ENCODE peak calls at places on chromosomes 3 and 15, in six cellular contexts. One of them, this sample, is unnamed.

GRCh38 chr3:178456942-178457341 is 79.3 kb upstream of the KCNMB2 start:
- DNase-seq in GM12878: no peak
- DNase-seq in K562: no peak
- DNase-seq in A549: no peak
- DNase-seq in HepG2: no peak
- DNase-seq in SK-N-SH: no peak
- DNase-seq in this sample: no peak

GRCh38 chr3:70970952-70971351 is 612.6 kb downstream of the FOXP1 start:
- DNase-seq in A549: no peak
- DNase-seq in GM12878: no peak
- DNase-seq in K562: no peak
- DNase-seq in SK-N-SH: no peak
- DNase-seq in HepG2: no peak
- DNase-seq in this sample: no peak

GRCh38 chr3:143951351-143951971 is 20.2 kb upstream of the DIPK2A start:
- DNase-seq in GM12878: no peak
- DNase-seq in K562: peak
- DNase-seq in A549: peak
- DNase-seq in SK-N-SH: peak
- DNase-seq in HepG2: peak
- DNase-seq in this sample: peak

GRCh38 chr3:178198329-178198728 is 337.9 kb upstream of the KCNMB2 start:
- DNase-seq in GM12878: no peak
- DNase-seq in K562: no peak
- DNase-seq in A549: no peak
- DNase-seq in HepG2: no peak
- DNase-seq in SK-N-SH: no peak
- DNase-seq in this sample: peak

GRCh38 chr3:56737001-56737400 is 53.9 kb upstream of the TASOR start:
- DNase-seq in SK-N-SH: no peak
- DNase-seq in GM12878: no peak
- DNase-seq in HepG2: no peak
- DNase-seq in K562: peak
- DNase-seq in A549: no peak
- DNase-seq in this sample: no peak

GRCh38 chr3:36674816-36675215 is 89.5 kb downstream of the DCLK3 start:
- DNase-seq in GM12878: no peak
- DNase-seq in HepG2: no peak
- DNase-seq in A549: no peak
- DNase-seq in SK-N-SH: no peak
- DNase-seq in K562: no peak
- DNase-seq in this sample: no peak

GRCh38 chr3:50436063-50436674 is 67.3 kb downstream of the CACNA2D2 start:
- DNase-seq in K562: peak
- DNase-seq in HepG2: peak
- DNase-seq in SK-N-SH: peak
- DNase-seq in GM12878: no peak
- DNase-seq in A549: peak
- DNase-seq in this sample: peak

GRCh38 chr3:170330366-170330765 is 27.1 kb upstream of the SKIL start:
- DNase-seq in GM12878: no peak
- DNase-seq in SK-N-SH: no peak
- DNase-seq in HepG2: peak
- DNase-seq in K562: peak
- DNase-seq in A549: peak
- DNase-seq in this sample: peak

GRCh38 chr3:15055019-15055557 is 10.0 kb downstream of the MRPS25 start:
- DNase-seq in HepG2: no peak
- DNase-seq in A549: no peak
- DNase-seq in GM12878: peak
- DNase-seq in SK-N-SH: no peak
- DNase-seq in K562: peak
- DNase-seq in this sample: peak

GRCh38 chr3:194870394-194871110 is 184.9 kb downstream of the FAM43A start:
- DNase-seq in SK-N-SH: no peak
- DNase-seq in K562: no peak
- DNase-seq in HepG2: no peak
- DNase-seq in A549: peak
- DNase-seq in GM12878: no peak
- DNase-seq in this sample: peak

GRCh38 chr3:186790261-186790981 is 7.0 kb downstream of the EIF4A2 start:
- DNase-seq in GM12878: no peak
- DNase-seq in SK-N-SH: no peak
- DNase-seq in K562: peak
- DNase-seq in A549: peak
- DNase-seq in HepG2: peak
- DNase-seq in this sample: peak
- TF ChIP-seq CTCF in GM12878: peak
- TF ChIP-seq CTCF in SK-N-SH: no peak
- TF ChIP-seq CTCF in K562: peak
- TF ChIP-seq CTCF in A549: no peak
- TF ChIP-seq CTCF in HepG2: no peak
- TF ChIP-seq CTCF in this sample: no peak

GRCh38 chr15:48283361-48284157 is 47.7 kb upstream of the DUT start:
- DNase-seq in GM12878: no peak
- DNase-seq in K562: no peak
- DNase-seq in SK-N-SH: no peak
- DNase-seq in HepG2: peak
- DNase-seq in A549: no peak
- DNase-seq in this sample: no peak
- H3K4me2 ChIP-seq in GM12878: no peak
- H3K4me2 ChIP-seq in K562: no peak
- H3K4me2 ChIP-seq in SK-N-SH: no peak
- H3K4me2 ChIP-seq in HepG2: no peak
- H3K4me2 ChIP-seq in A549: no peak
- H3K4me2 ChIP-seq in this sample: no peak

DNA sequence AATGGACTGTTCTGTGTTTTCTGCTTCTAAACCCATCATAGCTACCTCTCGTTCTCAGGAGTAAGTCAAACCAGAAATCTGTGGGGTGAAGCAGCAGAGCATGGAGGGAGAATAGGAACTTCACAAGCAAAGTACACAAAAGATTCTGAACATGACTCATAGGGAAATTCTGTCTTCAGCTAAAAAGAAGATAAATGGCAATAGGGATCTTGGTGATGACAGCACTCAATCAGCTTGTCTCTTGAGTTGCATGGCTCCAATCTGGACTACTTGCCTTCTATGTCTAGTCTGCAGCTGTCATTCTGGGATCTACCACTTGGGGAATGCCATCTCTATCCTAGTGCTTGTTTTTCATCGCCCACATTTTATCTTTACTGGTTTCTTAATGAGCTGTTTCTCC is 13.5 kb upstream of the GRAMD1C start:
- DNase-seq in SK-N-SH: peak
- DNase-seq in K562: peak
- DNase-seq in HepG2: no peak
- DNase-seq in GM12878: peak
- DNase-seq in A549: peak
- DNase-seq in this sample: peak
- TF ChIP-seq SMC3 in SK-N-SH: no peak
- TF ChIP-seq SMC3 in K562: no peak
- TF ChIP-seq SMC3 in HepG2: no peak
- TF ChIP-seq SMC3 in GM12878: no peak
- TF ChIP-seq SMC3 in A549: no peak
- TF ChIP-seq SMC3 in this sample: no peak

GRCh38 chr3:62587169-62587568 is 213.8 kb upstream of the FEZF2 start:
- DNase-seq in HepG2: no peak
- DNase-seq in GM12878: no peak
- DNase-seq in A549: no peak
- DNase-seq in K562: no peak
- DNase-seq in SK-N-SH: no peak
- DNase-seq in this sample: peak

GRCh38 chr3:62584636-62585035 is 211.3 kb upstream of the FEZF2 start:
- DNase-seq in A549: no peak
- DNase-seq in SK-N-SH: no peak
- DNase-seq in GM12878: no peak
- DNase-seq in K562: no peak
- DNase-seq in HepG2: no peak
- DNase-seq in this sample: no peak

GRCh38 chr3:62585861-62586260 is 212.5 kb upstream of the FEZF2 start:
- DNase-seq in A549: no peak
- DNase-seq in GM12878: no peak
- DNase-seq in K562: no peak
- DNase-seq in SK-N-SH: no peak
- DNase-seq in HepG2: no peak
- DNase-seq in this sample: peak

GRCh38 chr3:62587579-62588031 is 214.3 kb upstream of the FEZF2 start:
- DNase-seq in K562: no peak
- DNase-seq in HepG2: no peak
- DNase-seq in A549: no peak
- DNase-seq in SK-N-SH: peak
- DNase-seq in GM12878: no peak
- DNase-seq in this sample: peak

GRCh38 chr3:62586356-62586755 is 213.0 kb upstream of the FEZF2 start:
- DNase-seq in SK-N-SH: no peak
- DNase-seq in K562: no peak
- DNase-seq in GM12878: no peak
- DNase-seq in HepG2: no peak
- DNase-seq in A549: no peak
- DNase-seq in this sample: peak
- TF ChIP-seq CTCF in SK-N-SH: no peak
- TF ChIP-seq CTCF in K562: no peak
- TF ChIP-seq CTCF in GM12878: no peak
- TF ChIP-seq CTCF in HepG2: no peak
- TF ChIP-seq CTCF in A549: no peak
- TF ChIP-seq CTCF in this sample: no peak

DNA sequence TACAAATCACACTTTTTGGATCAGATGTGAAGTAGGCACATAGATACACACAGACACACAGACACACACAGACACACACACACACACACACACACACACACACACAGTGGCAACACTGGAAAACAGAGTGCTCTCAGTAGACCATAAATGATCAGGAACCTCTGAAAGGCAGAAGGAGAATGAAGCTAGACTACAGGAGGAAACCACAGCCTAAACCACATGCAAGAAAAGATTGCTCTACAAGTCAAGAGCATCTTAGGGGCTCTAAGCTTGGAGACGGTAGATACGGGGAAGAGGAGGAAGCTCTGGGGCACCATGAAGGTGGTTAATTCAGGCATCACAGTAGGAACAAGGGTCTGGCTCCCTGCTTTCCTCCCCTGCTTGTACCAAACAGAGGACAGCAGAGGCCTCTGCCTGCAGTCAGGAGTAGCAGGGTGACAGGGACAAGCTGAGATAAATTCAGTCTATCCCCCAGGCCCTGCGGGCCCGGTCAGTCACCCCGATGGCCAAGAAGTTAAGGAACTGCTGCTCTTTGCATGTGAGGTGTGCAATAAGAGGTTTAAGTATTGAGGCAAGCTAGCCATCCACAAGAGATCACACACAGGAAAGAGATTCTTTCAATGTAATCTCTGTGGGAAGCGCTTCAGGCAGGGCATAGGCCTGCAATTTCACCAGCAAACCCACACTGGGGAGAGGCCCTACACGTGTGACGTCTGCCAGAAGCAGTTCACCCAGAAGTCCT is 23.5 kb upstream of the ARPIN start:
- DNase-seq in GM12878: no peak
- DNase-seq in K562: no peak
- DNase-seq in HepG2: no peak
- DNase-seq in A549: no peak
- DNase-seq in SK-N-SH: no peak
- DNase-seq in this sample: no peak
- H3K4me2 ChIP-seq in GM12878: no peak
- H3K4me2 ChIP-seq in K562: no peak
- H3K4me2 ChIP-seq in HepG2: no peak
- H3K4me2 ChIP-seq in A549: no peak
- H3K4me2 ChIP-seq in SK-N-SH: no peak
- H3K4me2 ChIP-seq in this sample: no peak

This sample was measured in IMR-90.